ENCODE peak calls at places on chromosomes 4 and X, in four cellular contexts. D, T, F and R are unnamed samples.

GRCh38 chr4:106707776-106708603 is 328.1 kb downstream of the DKK2 start:
- DNase-seq in D (no peak), T (no peak), F (no peak), R (no peak)

GRCh38 chr4:186260504-186261448 is 5.2 kb upstream of the F11 start:
- DNase-seq in D (no peak), T (no peak), F (no peak), R (no peak)

GRCh38 chr4:56731857-56732256 is 50.8 kb upstream of the HOPX start:
- DNase-seq in D (no peak), T (no peak), F (peak), R (peak)

GRCh38 chrX:49879656-49880277 is 483 bp downstream of the USP27X start:
- DNase-seq in D (peak), T (no peak), F (no peak), R (no peak)

GRCh38 chr4:118034061-118034785 is at the start of gene NDST3:
- DNase-seq in D (peak), T (peak), F (no peak), R (no peak)

GRCh38 chrX:70176938-70177533 is at the start of gene DGAT2L6:
- DNase-seq in D (no peak), T (no peak), F (no peak), R (no peak)

GRCh38 chrX:155819966-155820491 is 61.1 kb upstream of the VAMP7 start:
- DNase-seq in D (peak), T (peak), F (peak), R (peak)

GRCh38 chr4:4625488-4625887 is 83.6 kb upstream of the STX18 start:
- DNase-seq in D (no peak), T (no peak), F (no peak), R (no peak)

GRCh38 chr4:55635760-55636621 is at the start of gene NMU:
- DNase-seq in D (no peak), T (peak), F (no peak), R (no peak)

GRCh38 chrX:150529587-150529986 is 38.8 kb upstream of the MTM1 start:
- DNase-seq in D (no peak), T (no peak), F (no peak), R (no peak)

GRCh38 chrX:51148848-51149247 is 183.8 kb upstream of the NUDT10 start:
- DNase-seq in D (no peak), T (peak), F (no peak), R (no peak)

GRCh38 chr4:29058519-29058918 is 1661.7 kb upstream of the PCDH7 start:
- DNase-seq in D (no peak), T (no peak), F (no peak), R (no peak)
- TF ChIP-seq CTCF in D (no peak), T (no peak), F (no peak), R (no peak)

GRCh38 chr4:150782311-150782710 is 200.4 kb downstream of the MAB21L2 start:
- DNase-seq in D (no peak), T (no peak), F (no peak), R (no peak)
- TF ChIP-seq POLR2A in D (no peak), T (no peak), F (no peak), R (no peak)

DNA sequence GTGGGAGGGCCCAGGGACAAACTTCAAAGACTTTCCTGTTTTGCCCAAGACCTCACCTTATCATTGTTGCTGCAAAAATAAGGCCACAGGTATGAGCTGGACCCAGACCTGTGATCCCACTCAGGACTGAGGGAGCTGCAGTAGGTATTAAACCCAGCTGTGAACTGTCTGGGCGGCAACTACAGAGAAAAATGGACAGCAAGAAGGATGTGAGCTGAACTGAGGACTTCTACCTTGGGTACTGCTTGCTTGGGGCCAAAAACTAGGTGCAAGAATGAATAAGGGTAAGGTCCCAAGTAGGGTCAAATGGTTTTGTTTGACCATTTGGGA is 17.8 kb upstream of the GABRA4 start:
- DNase-seq in D (no peak), T (no peak), F (no peak), R (no peak)
- H3K4me3 ChIP-seq in D (no peak), T (no peak), F (no peak), R (no peak)

DNA sequence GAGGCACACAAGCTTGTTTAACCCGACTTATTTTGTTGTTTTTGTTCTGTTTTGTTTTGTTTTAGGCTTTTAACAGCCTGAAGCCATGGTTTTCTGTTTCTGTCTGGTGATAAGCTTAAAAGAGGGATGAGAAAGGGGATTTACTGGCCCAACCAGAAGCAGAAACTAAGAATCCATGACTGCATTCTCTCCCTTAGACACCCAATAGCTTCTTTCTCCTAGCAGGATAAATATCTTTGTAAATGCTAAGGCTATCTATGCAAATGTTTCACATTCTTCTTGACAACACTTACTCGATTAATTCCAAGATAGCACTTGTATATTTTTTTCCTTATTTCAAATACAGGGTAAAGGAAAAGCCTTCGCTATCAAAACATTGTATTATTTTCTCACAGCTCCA is 53.7 kb upstream of the SMAD1 start:
- DNase-seq in D (no peak), T (no peak), F (no peak), R (no peak)
- TF ChIP-seq CTCF in D (no peak), T (no peak), F (no peak), R (no peak)

GRCh38 chr4:84492290-84492689 is 6.8 kb downstream of the NKX6-1 start:
- DNase-seq in D (no peak), T (no peak), F (no peak), R (no peak)

GRCh38 chr4:84490663-84491062 is 8.4 kb downstream of the NKX6-1 start:
- DNase-seq in D (no peak), T (no peak), F (no peak), R (no peak)

GRCh38 chr4:84493092-84493850 is 5.8 kb downstream of the NKX6-1 start:
- DNase-seq in D (no peak), T (no peak), F (no peak), R (no peak)

GRCh38 chr4:84492737-84493091 is 6.4 kb downstream of the NKX6-1 start:
- DNase-seq in D (no peak), T (no peak), F (no peak), R (no peak)

DNA sequence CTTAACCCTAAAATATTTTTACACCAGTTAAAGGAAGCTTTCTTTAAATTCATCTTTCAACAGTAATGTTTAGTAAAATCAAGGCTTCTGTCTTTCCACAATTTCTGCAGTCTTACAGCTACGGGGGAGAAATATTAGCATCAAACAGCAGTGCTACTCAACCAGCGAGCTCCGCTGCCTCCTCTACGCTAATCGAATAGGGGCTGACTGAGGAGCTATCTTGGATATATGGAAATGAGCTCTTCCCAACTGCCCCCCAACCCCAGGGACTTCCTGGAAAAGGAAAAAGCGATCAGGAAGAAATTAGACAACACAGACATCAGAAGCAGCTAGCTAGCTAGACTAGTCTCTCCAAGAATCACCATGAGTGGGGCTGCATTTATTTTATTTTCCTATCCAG is 7.7 kb downstream of the NKX6-1 start:
- DNase-seq in D (no peak), T (no peak), F (no peak), R (no peak)
- TF ChIP-seq POLR2A in D (no peak), T (no peak), F (no peak), R (no peak)

DNA sequence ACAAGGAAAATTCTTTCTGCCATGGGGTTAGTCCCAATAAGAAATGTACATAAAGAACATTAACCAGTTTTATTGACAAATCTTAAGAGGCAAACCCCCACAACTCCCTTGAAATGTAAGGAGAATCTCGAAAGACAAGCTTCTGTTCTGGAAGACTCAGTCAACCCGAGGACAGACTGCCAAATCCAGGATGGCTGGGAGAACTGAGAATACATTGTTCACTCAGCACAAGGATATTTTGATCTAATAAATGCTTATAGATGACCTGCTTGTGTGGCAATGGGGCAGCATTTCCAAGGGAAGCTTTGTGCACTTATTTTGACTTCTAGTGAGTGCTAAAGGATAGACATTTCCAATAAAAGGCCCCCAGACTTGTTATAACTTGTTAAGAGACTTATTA is 280.4 kb downstream of the DHX15 start:
- DNase-seq in D (no peak), T (no peak), F (no peak), R (no peak)
- H3K4me3 ChIP-seq in D (no peak), T (no peak), F (no peak), R (no peak)

GRCh38 chr4:72496119-72496518 is 72.9 kb downstream of the ADAMTS3 start:
- DNase-seq in D (no peak), T (no peak), F (no peak), R (no peak)
- TF ChIP-seq CTCF in D (no peak), T (no peak), F (no peak), R (no peak)

GRCh38 chrX:20266810-20267598 is at the start of gene RPS6KA3:
- DNase-seq in D (peak), T (peak), F (peak), R (peak)
- TF ChIP-seq POLR2A in D (peak), T (no peak), F (peak), R (no peak)

DNA sequence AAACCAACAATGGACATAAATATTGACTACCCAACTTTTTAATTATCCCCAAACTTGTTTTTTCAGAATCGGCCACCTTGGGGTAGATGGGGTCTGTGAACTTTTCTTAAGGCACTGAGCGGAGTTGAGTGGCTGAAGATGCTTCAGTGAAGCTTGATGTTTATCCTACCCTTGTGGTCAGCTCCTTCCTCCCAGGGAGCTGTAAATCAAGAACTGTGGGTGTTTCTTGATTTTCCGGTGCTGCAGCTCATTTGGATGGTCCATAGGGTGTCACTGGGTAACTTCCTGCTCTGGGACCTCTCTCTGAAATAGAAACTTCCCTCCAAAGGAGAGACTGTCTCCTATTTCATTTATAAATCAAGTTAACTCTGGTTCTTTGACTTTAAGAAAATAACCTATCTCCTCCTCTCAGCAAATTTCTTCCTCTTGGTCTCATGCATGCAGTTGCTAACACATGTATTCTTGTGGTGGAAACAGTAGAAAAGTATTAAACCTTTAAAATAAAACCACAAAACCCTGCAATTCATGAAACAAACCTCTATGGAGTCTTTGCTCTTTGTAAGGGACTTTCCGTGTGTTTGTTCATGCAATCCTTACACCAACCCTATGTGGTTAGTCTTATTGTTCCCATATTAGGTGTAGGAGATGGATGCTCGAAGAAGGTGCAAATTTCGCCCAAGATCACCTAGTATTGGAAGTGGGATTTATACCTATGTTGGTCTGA is 110.3 kb downstream of the SHROOM3 start:
- DNase-seq in D (no peak), T (no peak), F (no peak), R (no peak)
- H3K4me3 ChIP-seq in D (no peak), T (no peak), F (no peak), R (no peak)

GRCh38 chr4:134906404-134907023 is 704.9 kb upstream of the PABPC4L start:
- DNase-seq in D (no peak), T (no peak), F (no peak), R (no peak)
- TF ChIP-seq CTCF in D (peak), T (peak), F (no peak), R (no peak)